ENCODE peak calls at places on chromosomes 11 and 22, in ten cellular contexts. K is tibial nerve; Q is CD8-positive, alpha-beta T cell; B is WERI-Rb-1; X is hepatocyte; J is right lobe of liver; P is uterus; Z is gastrocnemius medialis; F is neural progenitor cell; S is sigmoid colon. M is an unnamed sample.
A peak's percentile ranks its signal among the peaks of the same experiment; 100 is the strongest.

GRCh38 chr11:72353861-72354260 is 80.5 kb downstream of the CLPB start:
- DNase-seq in J (no peak), Q (no peak), Z (no peak), K (no peak), P (no peak), B (peak; percentile 65), S (no peak), F (no peak), X (no peak), M (no peak)

GRCh38 chr11:86773878-86774277 is 26.5 kb upstream of the PRSS23 start:
- DNase-seq in J (no peak), F (no peak), Q (no peak), S (no peak), K (no peak), Z (no peak), B (no peak), P (no peak), X (no peak), M (no peak)

GRCh38 chr11:110076388-110076965 is 16.7 kb upstream of the ZC3H12C start:
- DNase-seq in Q (no peak), F (no peak), J (no peak), P (no peak), Z (no peak), X (peak; percentile 75), K (no peak), B (no peak), S (no peak), M (no peak)

GRCh38 chr11:17760102-17761029 is 25.8 kb downstream of the KCNC1 start:
- DNase-seq in Q (no peak), F (peak; percentile 88), X (peak; percentile 66), P (peak; percentile 21), B (peak; percentile 77), Z (no peak), K (no peak), J (peak; percentile 77), S (no peak), M (no peak)

GRCh38 chr22:49190816-49191505 is 636.7 kb downstream of the BRD1 start:
- DNase-seq in B (no peak), P (no peak), S (no peak), Q (no peak), K (no peak), Z (no peak), J (no peak), F (no peak), X (no peak), M (no peak)

GRCh38 chr22:39733191-39733590 is 160.4 kb downstream of the ENTHD1 start:
- DNase-seq in Q (no peak), F (no peak), K (no peak), J (no peak), P (no peak), X (no peak), S (no peak), B (no peak), Z (no peak), M (no peak)

GRCh38 chr11:44980533-44981427 is 30.1 kb upstream of the TP53I11 start:
- DNase-seq in B (no peak), F (no peak), K (no peak), S (peak; percentile 41), Q (no peak), J (no peak), P (no peak), Z (no peak), X (no peak), M (no peak)

GRCh38 chr22:44932493-44932892 is 77.3 kb downstream of the PHF21B start:
- DNase-seq in Z (no peak), X (no peak), B (no peak), S (no peak), K (no peak), Q (no peak), F (no peak), P (no peak), J (no peak), M (no peak)

DNA sequence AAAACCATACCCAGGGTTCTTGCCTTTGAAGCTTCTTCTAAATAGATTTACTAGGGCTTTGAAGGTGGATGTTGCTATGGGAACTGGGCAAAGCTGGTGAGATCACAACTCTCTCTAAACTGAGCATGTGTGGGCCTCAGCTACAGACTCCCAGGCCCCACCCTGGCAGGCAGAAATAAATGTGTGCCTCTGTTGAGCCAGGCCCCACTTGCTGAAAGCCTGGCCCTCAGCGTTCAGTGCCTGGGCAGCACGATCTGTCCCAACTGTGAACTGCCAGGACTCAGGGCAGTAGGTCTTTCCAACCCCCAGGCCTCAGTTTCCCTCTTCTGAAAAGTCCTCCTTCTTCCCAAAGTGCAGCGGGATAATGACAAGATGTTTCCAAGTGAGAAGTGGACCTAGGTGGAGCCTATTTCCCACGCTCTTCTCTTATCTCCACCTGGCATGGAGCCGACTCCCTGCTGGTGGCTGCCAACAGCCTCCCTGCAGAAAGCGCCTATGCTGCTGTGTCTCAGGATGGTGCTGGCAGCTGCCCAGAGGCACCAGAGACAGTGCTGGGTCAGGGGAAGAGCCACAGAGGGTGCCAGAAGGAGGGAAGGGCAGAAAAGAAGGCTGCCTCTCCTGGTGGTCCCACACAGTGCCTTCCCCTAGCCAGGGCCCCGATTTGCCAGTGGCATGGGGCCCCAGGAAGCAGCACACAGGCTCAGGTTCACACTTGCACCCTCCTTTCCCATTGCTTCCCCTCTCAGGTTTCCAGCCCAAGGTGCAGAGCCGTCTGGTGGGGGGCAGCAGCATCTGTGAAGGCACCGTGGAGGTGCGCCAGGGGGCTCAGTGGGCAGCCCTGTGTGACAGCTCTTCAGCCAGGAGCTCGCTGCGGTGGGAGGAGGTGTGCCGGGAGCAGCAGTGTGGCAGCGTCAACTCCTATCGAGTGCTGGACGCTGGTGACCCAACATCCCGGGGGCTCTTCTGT is 18.9 kb downstream of the CD5 start:
- DNase-seq in P (peak; percentile 45), Q (peak; percentile 39), J (no peak), K (no peak), Z (no peak), X (peak; percentile 70), B (peak; percentile 48), S (peak; percentile 46), F (no peak), M (no peak)
- H3K27ac ChIP-seq in P (no peak overlapping the region), Q (peak overlapping the region; percentile 76), J (no peak overlapping the region), K (no peak overlapping the region), Z (no peak overlapping the region), X (no peak overlapping the region), B (no peak overlapping the region), S (no peak overlapping the region), F (no peak overlapping the region), M (no peak overlapping the region)

GRCh38 chr11:26992031-26992541 is 1.8 kb upstream of the FIBIN start:
- DNase-seq in Z (peak; percentile 7), Q (no peak), K (no peak), P (no peak), F (no peak), J (no peak), S (no peak), B (no peak), X (no peak), M (no peak)

GRCh38 chr11:26996056-26996455 is 2.1 kb downstream of the FIBIN start:
- DNase-seq in P (no peak), F (no peak), Q (no peak), Z (no peak), J (no peak), X (no peak), B (no peak), S (no peak), K (no peak), M (no peak)

GRCh38 chr11:26993965-26994446 is at the start of gene FIBIN:
- DNase-seq in K (no peak), P (peak; percentile 46), B (no peak), J (peak; percentile 44), Q (no peak), S (peak; percentile 73), F (peak; percentile 35), X (peak; percentile 26), Z (peak; percentile 22), M (peak; percentile 79)

DNA sequence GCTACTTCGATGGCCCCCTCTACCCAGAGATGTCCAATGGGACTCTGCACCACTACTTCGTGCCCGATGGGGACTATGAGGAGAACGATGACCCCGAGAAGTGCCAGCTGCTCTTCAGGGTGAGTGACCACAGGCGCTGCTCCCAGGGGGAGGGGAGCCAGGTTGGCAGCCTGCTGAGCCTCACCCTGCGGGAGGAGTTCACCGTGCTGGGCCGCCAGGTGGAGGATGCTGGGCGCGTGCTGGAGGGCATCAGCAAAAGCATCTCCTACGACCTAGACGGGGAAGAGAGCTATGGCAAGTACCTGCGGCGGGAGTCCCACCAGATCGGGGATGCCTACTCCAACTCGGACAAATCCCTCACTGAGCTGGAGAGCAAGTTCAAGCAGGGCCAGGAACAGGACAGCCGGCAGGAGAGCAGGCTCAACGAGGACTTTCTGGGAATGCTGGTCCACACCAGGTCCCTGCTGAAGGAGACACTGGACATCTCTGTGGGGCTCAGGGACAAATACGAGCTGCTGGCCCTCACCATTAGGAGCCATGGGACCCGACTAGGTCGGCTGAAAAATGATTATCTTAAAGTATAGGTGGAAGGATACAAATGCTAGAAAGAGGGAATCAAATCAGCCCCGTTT is 783 bp downstream of the FIBIN start:
- DNase-seq in P (peak; percentile 34), Q (no peak), F (no peak), B (no peak), J (peak; percentile 67), X (no peak), S (peak; percentile 66), K (no peak), Z (no peak), M (peak; percentile 76)
- H3K4me3 ChIP-seq in P (peak overlapping the region; percentile 54), Q (no peak overlapping the region), F (peak overlapping the region; percentile 43), B (no peak overlapping the region), J (peak overlapping the region; percentile 62), X (peak overlapping the region; percentile 15), S (peak overlapping the region; percentile 64), K (peak overlapping the region; percentile 49), Z (peak overlapping the region; percentile 56), M (peak overlapping the region; percentile 90)

GRCh38 chr22:24089951-24090350 is 78.8 kb downstream of the CABIN1 start:
- DNase-seq in F (no peak), X (no peak), Q (no peak), P (no peak), B (no peak), J (peak; percentile 40), K (no peak), S (peak; percentile 49), Z (no peak), M (peak; percentile 62)

GRCh38 chr22:24087071-24087795 is 76.1 kb downstream of the CABIN1 start:
- DNase-seq in Q (no peak), F (no peak), X (no peak), B (no peak), S (peak; percentile 56), J (peak; percentile 40), K (no peak), Z (no peak), P (peak; percentile 10), M (peak; percentile 58)

GRCh38 chr22:24086310-24086709 is 75.2 kb downstream of the CABIN1 start:
- DNase-seq in F (no peak), J (peak; percentile 33), X (no peak), B (no peak), P (peak; percentile 7), S (peak; percentile 29), Q (no peak), Z (no peak), K (no peak), M (peak; percentile 28)

GRCh38 chr22:24090581-24090980 is 79.5 kb downstream of the CABIN1 start:
- DNase-seq in K (no peak), J (peak; percentile 28), B (no peak), S (peak; percentile 30), Q (no peak), Z (no peak), P (no peak), F (no peak), X (no peak), M (peak; percentile 56)

GRCh38 chr22:24088796-24089195 is 77.7 kb downstream of the CABIN1 start:
- DNase-seq in Q (no peak), Z (no peak), B (peak; percentile 67), K (no peak), S (peak; percentile 4), F (peak; percentile 50), P (no peak), J (no peak), X (no peak), M (peak; percentile 11)
- TF ChIP-seq CTCF in Q (no peak), Z (no peak), B (peak; percentile 50), K (no peak), S (no peak), F (no peak), P (no peak), J (no peak), X (no peak), M (no peak)

GRCh38 chr11:12216542-12217422 is 106.4 kb downstream of the MICAL2 start:
- DNase-seq in X (no peak), F (no peak), S (no peak), J (no peak), Q (no peak), P (no peak), Z (no peak), K (no peak), B (no peak), M (no peak)

GRCh38 chr11:12216100-12216499 is 105.7 kb downstream of the MICAL2 start:
- DNase-seq in B (no peak), K (no peak), Z (no peak), Q (no peak), J (no peak), X (no peak), S (no peak), P (no peak), F (no peak), M (no peak)

GRCh38 chr11:12214751-12215150 is 104.4 kb downstream of the MICAL2 start:
- DNase-seq in X (no peak), P (no peak), B (no peak), Z (no peak), J (no peak), Q (no peak), F (no peak), K (no peak), S (no peak), M (no peak)

GRCh38 chr11:12213920-12214319 is 103.5 kb downstream of the MICAL2 start:
- DNase-seq in X (no peak), Z (no peak), P (no peak), K (no peak), Q (no peak), S (no peak), B (no peak), F (no peak), J (no peak), M (no peak)

GRCh38 chr11:12215192-12215591 is 104.8 kb downstream of the MICAL2 start:
- DNase-seq in S (no peak), Q (no peak), K (no peak), X (peak; percentile 54), F (peak; percentile 20), B (no peak), J (no peak), P (no peak), Z (no peak), M (no peak)
- H3K27ac ChIP-seq in S (no peak overlapping the region), Q (no peak overlapping the region), K (no peak overlapping the region), X (peak overlapping the region; percentile 62), F (no peak overlapping the region), B (no peak overlapping the region), J (no peak overlapping the region), P (no peak overlapping the region), Z (no peak overlapping the region), M (peak overlapping the region; percentile 30)

M was measured in coronary artery.